ENCODE peak calls at places on chromosomes 13 and 19, in ten cellular contexts. D is CD8-positive, alpha-beta T cell; C is IMR-90; U is upper lobe of left lung; Y is transverse colon; G is AG04450; Q is left lung; M is cardiac muscle cell; H is endodermal cell; X is brain microvascular endothelial cell. E is an unnamed sample.

GRCh38 chr19:35757231-35757748 is 461 bp upstream of the HSPB6 start:
- DNase-seq in D (no peak), C (peak; percentile 96), U (peak; percentile 92), Y (peak; percentile 74), G (peak; percentile 85), Q (peak; percentile 81), M (peak; percentile 98), H (no peak), X (peak; percentile 93), E (peak; percentile 76)

GRCh38 chr19:34686455-34686854 is 9.0 kb downstream of the ZNF302 start:
- DNase-seq in D (no peak), C (no peak), U (no peak), Y (no peak), G (no peak), Q (no peak), M (no peak), H (no peak), X (no peak), E (no peak)

GRCh38 chr13:29893438-29893837 is 43.0 kb upstream of the UBL3 start:
- DNase-seq in D (no peak), C (peak; percentile 51), U (no peak), Y (no peak), G (no peak), Q (no peak), M (no peak), H (no peak), X (no peak), E (no peak)

GRCh38 chr13:30829145-30829544 is 76.9 kb upstream of the MEDAG start:
- DNase-seq in D (no peak), C (peak; percentile 82), U (no peak), Y (no peak), G (no peak), Q (no peak), M (peak; percentile 38), H (no peak), X (peak; percentile 60), E (no peak)

GRCh38 chr13:27621366-27622101 is at the start of gene POLR1D:
- DNase-seq in D (peak; percentile 81), C (peak; percentile 65), U (peak; percentile 97), Y (peak; percentile 89), G (no peak), Q (peak; percentile 88), M (peak; percentile 77), H (peak; percentile 93), X (peak; percentile 51), E (peak; percentile 33)

GRCh38 chr19:15469513-15470297 is 5.4 kb upstream of the RASAL3 start:
- DNase-seq in D (no peak), C (no peak), U (peak; percentile 86), Y (peak; percentile 24), G (no peak), Q (no peak), M (peak; percentile 49), H (peak; percentile 75), X (no peak), E (no peak)

GRCh38 chr13:21371011-21371410 is 88.1 kb downstream of the ZDHHC20 start:
- DNase-seq in D (no peak), C (no peak), U (no peak), Y (no peak), G (no peak), Q (no peak), M (peak; percentile 57), H (no peak), X (no peak), E (no peak)

GRCh38 chr19:15177269-15178116 is 23.3 kb downstream of the NOTCH3 start:
- DNase-seq in D (peak; percentile 77), C (peak; percentile 64), U (peak; percentile 97), Y (peak; percentile 83), G (no peak), Q (peak; percentile 79), M (peak; percentile 78), H (peak; percentile 96), X (peak; percentile 48), E (no peak)

GRCh38 chr19:42436006-42436405 is 6.7 kb downstream of the CXCL17 start:
- DNase-seq in D (no peak), C (no peak), U (no peak), Y (no peak), G (no peak), Q (no peak), M (peak; percentile 69), H (no peak), X (no peak), E (no peak)

GRCh38 chr19:56217039-56217949 is 15.2 kb downstream of the ZSCAN5C start:
- DNase-seq in D (no peak), C (peak; percentile 4), U (peak; percentile 84), Y (no peak), G (no peak), Q (no peak), M (peak; percentile 49), H (peak; percentile 86), X (peak; percentile 26), E (no peak)

GRCh38 chr13:27014406-27015359 is 156.9 kb downstream of the USP12 start:
- DNase-seq in D (no peak), C (no peak), U (peak; percentile 58), Y (no peak), G (no peak), Q (no peak), M (no peak), H (peak; percentile 48), X (no peak), E (no peak)

GRCh38 chr19:44641460-44641859 is 2.2 kb upstream of the PVR start:
- DNase-seq in D (no peak), C (no peak), U (no peak), Y (no peak), G (no peak), Q (no peak), M (no peak), H (no peak), X (no peak), E (no peak)

DNA sequence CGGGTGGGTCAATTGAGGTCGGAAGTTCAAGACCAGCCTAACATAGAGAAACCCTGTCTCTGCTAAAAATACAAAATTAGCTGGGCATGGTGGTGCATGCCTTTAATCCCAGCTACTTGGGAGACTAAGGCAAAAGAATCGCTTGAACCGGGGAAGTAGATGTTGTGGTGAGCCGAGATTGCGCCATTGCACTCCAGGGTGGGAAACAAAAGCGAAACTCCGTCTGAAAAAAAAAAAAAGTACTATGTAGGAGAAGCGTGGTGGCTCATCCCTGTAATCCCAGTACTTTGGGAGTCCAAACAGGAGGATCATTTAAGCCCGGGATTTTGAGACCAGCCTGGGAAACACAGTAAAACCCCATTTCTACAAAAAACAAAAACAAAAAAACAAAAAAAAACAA is 22.7 kb upstream of the ERVV-1 start:
- DNase-seq in D (no peak), C (no peak), U (no peak), Y (no peak), G (no peak), Q (no peak), M (peak; percentile 21), H (no peak), X (peak; percentile 20), E (no peak)
- H3K27ac ChIP-seq in D (no peak overlapping the region), C (no peak overlapping the region), U (no peak overlapping the region), Y (no peak overlapping the region), G (peak overlapping the region; percentile 21), Q (no peak overlapping the region), M (no peak overlapping the region), H (no peak overlapping the region), X (peak overlapping the region; percentile 65), E (no peak overlapping the region)

DNA sequence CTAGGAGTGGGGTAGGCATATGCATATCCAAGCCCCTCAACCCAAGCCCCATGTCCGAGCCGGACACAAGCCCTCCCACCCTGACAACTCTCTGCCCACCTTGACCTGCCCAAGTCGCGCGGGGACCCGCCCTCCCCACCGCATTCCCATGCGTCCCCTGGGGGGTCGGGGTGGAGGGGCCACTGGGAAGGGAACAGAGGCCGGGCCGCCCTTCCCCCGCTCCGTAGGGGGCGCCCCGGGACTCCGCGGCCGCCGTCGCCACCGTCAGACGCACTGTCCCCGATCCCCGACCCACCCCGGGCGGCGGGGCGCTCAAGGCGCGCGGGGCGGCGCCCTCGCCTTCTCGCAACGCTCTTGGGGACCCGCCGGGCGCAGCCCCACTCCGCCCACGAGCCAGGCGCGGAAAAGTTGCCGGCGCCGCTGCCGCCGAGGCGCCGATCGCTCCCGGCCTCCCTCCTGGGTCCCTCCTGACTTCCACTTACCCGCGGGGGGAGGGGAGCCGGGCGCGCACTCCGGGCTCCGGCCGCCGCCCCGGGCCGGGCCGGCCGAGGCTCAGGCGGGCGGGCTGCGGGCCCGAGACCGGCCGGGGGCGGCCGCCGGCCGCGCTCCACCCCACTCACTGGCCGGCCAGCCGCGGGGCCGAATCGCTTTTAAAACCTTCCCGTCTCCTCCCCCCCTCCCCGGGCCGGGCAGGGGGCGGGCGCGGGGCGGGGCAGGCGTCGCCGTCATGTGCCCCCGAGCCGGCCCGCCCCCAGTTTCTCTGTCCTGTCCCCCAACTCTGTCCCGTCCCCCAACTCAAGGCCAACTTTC is 34.4 kb upstream of the NANOS3 start:
- DNase-seq in D (peak; percentile 63), C (peak; percentile 65), U (peak; percentile 97), Y (peak; percentile 88), G (no peak), Q (peak; percentile 88), M (peak; percentile 84), H (peak; percentile 71), X (no peak), E (peak; percentile 70)
- TF ChIP-seq CTCF in D (no peak), C (no peak), U (no peak), Y (no peak), G (no peak), Q (no peak), M (no peak), H (peak; percentile 23), X (no peak), E (no peak)

DNA sequence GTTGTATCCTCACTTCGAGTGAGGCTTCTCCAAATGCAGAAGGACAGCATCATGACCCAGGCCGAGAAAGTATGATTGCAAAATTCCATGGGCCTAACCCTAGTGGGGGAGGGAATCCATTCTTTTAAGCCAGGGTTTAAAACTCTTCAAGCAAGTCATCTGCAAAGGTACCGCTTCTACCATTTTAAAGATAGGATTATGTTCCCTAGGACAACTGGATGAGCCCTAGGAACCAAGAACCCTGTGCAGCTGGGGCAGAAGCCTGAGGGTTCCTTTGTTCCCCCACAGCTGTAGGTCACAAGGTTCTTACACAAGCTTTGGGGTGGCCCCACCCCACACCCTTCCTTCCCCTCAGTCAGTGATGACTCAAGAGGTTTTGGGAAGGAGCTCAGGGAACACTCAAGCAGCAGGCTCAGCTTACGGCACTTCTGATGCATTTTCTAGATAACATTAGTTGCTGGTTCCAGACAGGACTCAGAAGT is 13.5 kb downstream of the ARL11 start:
- DNase-seq in D (no peak), C (peak; percentile 88), U (no peak), Y (peak; percentile 33), G (peak; percentile 61), Q (peak; percentile 86), M (peak; percentile 90), H (no peak), X (peak; percentile 45), E (no peak)
- H3K27ac ChIP-seq in D (no peak overlapping the region), C (peak overlapping the region; percentile 51), U (peak overlapping the region; percentile 88), Y (peak overlapping the region; percentile 15), G (peak overlapping the region; percentile 73), Q (peak overlapping the region; percentile 73), M (no peak overlapping the region), H (no peak overlapping the region), X (no peak overlapping the region), E (no peak overlapping the region)

DNA sequence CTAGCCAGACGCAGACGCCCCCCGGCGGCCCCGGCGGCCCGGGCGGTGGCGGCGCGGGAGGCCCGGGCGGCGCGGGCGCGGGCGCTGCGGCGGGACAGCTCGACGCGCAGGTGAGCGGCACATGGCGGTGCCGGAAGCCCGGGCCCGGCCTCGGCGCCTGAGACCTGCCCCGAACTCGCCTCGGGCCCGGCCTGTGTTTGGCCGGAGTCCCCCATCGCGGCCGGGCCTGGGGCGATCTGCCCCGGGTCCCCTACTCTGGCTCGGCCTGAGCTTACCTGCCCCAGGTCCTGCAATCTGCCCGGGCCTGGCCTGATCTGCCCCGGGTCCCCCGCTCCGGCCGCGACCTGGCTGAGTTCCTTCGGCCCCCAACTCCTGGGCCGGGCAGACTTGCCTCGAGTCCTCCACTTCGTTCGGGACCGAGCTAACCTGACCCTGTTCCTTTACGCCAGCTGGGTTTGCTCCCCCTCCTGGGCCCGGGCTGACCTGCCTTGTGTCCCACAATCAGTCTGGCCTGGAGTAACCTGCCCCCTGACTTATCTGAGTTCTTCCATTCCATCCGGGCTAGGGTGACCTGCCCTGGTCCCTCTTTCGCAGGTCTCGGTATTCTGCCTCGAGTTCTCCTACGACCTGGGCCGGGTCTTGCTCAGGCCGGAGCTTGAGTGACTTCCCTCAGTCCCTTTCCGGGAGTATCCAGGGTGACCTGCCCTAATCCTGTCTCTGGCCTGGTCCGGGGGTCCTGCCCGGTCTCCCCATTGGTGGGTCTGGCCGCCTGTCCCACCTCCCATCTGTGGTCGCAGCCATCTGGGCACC is 777 bp downstream of the UPF1 start:
- DNase-seq in D (no peak), C (no peak), U (peak; percentile 35), Y (peak; percentile 42), G (no peak), Q (no peak), M (no peak), H (peak; percentile 86), X (peak; percentile 18), E (no peak)
- TF ChIP-seq CTCF in D (no peak), C (peak; percentile 27), U (no peak), Y (no peak), G (peak; percentile 29), Q (no peak), M (peak; percentile 28), H (peak; percentile 60), X (peak; percentile 52), E (no peak)